ENCODE peak calls at places on chromosome 4, in four cellular contexts. X is K562, W is H1, R is GM12891. U is an unnamed sample.

GRCh38 chr4:64271601-64272081 is 137.6 kb downstream of the TECRL start:
- DNase-seq in X (no peak), W (no peak), R (no peak), U (no peak)

GRCh38 chr4:55947912-55948725 is 626 bp upstream of the CEP135 start:
- DNase-seq in X (peak; percentile 14), W (no peak), R (no peak), U (no peak)

GRCh38 chr4:785332-786073 is 40.4 kb downstream of the CPLX1 start:
- DNase-seq in X (no peak), W (peak; percentile 58), R (no peak), U (no peak)

GRCh38 chr4:119955256-119955655 is 111.4 kb downstream of the MAD2L1 start:
- DNase-seq in X (no peak), W (no peak), R (no peak), U (no peak)

GRCh38 chr4:102610476-102610875 is 109.3 kb downstream of the NFKB1 start:
- DNase-seq in X (no peak), W (no peak), R (no peak), U (no peak)

GRCh38 chr4:1330761-1331590 is 16.0 kb upstream of the UVSSA start:
- DNase-seq in X (no peak), W (no peak), R (no peak), U (no peak)

GRCh38 chr4:16530688-16531635 is 304.7 kb upstream of the TAPT1 start:
- DNase-seq in X (no peak), W (no peak), R (no peak), U (no peak)

GRCh38 chr4:120156115-120156718 is 89.6 kb upstream of the MAD2L1 start:
- DNase-seq in X (peak; percentile 26), W (peak; percentile 5), R (no peak), U (no peak)

GRCh38 chr4:155694100-155694785 is 27.6 kb downstream of the GUCY1A1 start:
- DNase-seq in X (no peak), W (no peak), R (no peak), U (no peak)

GRCh38 chr4:149584703-149585102 is 230.9 kb downstream of the IQCM start:
- DNase-seq in X (no peak), W (no peak), R (no peak), U (no peak)

GRCh38 chr4:53705151-53705764 is 114.0 kb upstream of the LNX1 start:
- DNase-seq in X (no peak), W (no peak), R (no peak), U (no peak)

GRCh38 chr4:143282170-143282760 is 54.4 kb upstream of the GAB1 start:
- DNase-seq in X (no peak), W (no peak), R (no peak), U (no peak)

GRCh38 chr4:39406763-39407583 is at the start of gene KLB:
- DNase-seq in X (no peak), W (no peak), R (no peak), U (no peak)

GRCh38 chr4:185309770-185310169 is 86.0 kb downstream of the LRP2BP start:
- DNase-seq in X (no peak), W (no peak), R (peak; percentile 20), U (no peak)

GRCh38 chr4:60562353-60562752 is 637.8 kb upstream of the ADGRL3 start:
- DNase-seq in X (no peak), W (no peak), R (no peak), U (no peak)

GRCh38 chr4:28890949-28891348 is 1829.2 kb upstream of the PCDH7 start:
- DNase-seq in X (no peak), W (no peak), R (no peak), U (no peak)

GRCh38 chr4:13860126-13860525 is 232.6 kb upstream of the BOD1L1 start:
- DNase-seq in X (no peak), W (no peak), R (no peak), U (no peak)

GRCh38 chr4:149796381-149796780 is 19.3 kb downstream of the IQCM start:
- DNase-seq in X (no peak), W (no peak), R (no peak), U (no peak)

GRCh38 chr4:139622856-139623255 is 42.8 kb upstream of the MGST2 start:
- DNase-seq in X (no peak), W (no peak), R (no peak), U (no peak)

GRCh38 chr4:122777846-122778501 is 45.5 kb downstream of the BBS12 start:
- DNase-seq in X (no peak), W (no peak), R (no peak), U (no peak)

GRCh38 chr4:117479673-117480072 is 394.3 kb upstream of the TRAM1L1 start:
- DNase-seq in X (no peak), W (no peak), R (no peak), U (no peak)

GRCh38 chr4:100268807-100269206 is 78.5 kb upstream of the DDIT4L start:
- DNase-seq in X (no peak), W (no peak), R (no peak), U (no peak)

GRCh38 chr4:47315346-47315745 is 148.2 kb downstream of the COMMD8 start:
- DNase-seq in X (no peak), W (no peak), R (no peak), U (no peak)

GRCh38 chr4:12852338-12853307 is 631.5 kb downstream of the RAB28 start:
- DNase-seq in X (no peak), W (peak; percentile 15), R (no peak), U (no peak)

GRCh38 chr4:87112063-87112462 is 108.4 kb downstream of the KLHL8 start:
- DNase-seq in X (no peak), W (no peak), R (no peak), U (no peak)

DNA sequence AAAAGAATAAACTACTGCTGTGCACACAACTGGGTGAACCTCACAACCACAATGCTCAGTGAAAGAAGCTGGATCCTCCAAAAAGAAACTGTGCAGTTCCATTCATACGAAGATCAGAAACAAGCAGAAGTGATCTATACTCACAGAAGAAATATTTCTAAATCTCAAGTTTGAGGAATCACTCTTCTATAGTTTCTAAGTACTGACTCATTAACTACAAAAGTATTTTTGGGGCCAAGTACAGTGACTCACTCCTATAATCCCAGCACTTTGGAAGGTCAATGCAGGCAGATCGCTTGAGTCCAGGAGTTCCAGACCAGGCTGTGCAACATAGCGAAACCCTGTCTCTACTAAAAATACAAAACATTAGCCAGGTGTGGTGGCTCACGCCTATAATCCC is 51.3 kb upstream of the RELL1 start:
- DNase-seq in X (no peak), W (no peak), R (no peak), U (no peak)
- TF ChIP-seq TAF1 in X (no peak), W (no peak), R (no peak), U (no peak)

GRCh38 chr4:177313263-177313662 is 3.6 kb downstream of the NEIL3 start:
- DNase-seq in X (no peak), W (no peak), R (no peak), U (no peak)

GRCh38 chr4:177308842-177309524 is 691 bp upstream of the NEIL3 start:
- DNase-seq in X (no peak), W (no peak), R (no peak), U (no peak)

GRCh38 chr4:177308125-177308524 is 1.5 kb upstream of the NEIL3 start:
- DNase-seq in X (no peak), W (no peak), R (no peak), U (no peak)

GRCh38 chr4:177309525-177310371 is at the start of gene NEIL3:
- DNase-seq in X (peak; percentile 96), W (peak; percentile 61), R (peak; percentile 71), U (peak; percentile 70)
- TF ChIP-seq POLR2A in X (peak; percentile 93), W (peak; percentile 19), R (peak; percentile 69), U (peak; percentile 74)

GRCh38 chr4:182453830-182454229 is 210.6 kb downstream of the TENM3 start:
- DNase-seq in X (no peak), W (no peak), R (no peak), U (no peak)

GRCh38 chr4:182449186-182449880 is 206.1 kb downstream of the TENM3 start:
- DNase-seq in X (no peak), W (peak; percentile 44), R (no peak), U (no peak)

GRCh38 chr4:182449960-182450359 is 206.8 kb downstream of the TENM3 start:
- DNase-seq in X (no peak), W (no peak), R (no peak), U (no peak)

GRCh38 chr4:182447938-182448280 is 204.7 kb downstream of the TENM3 start:
- DNase-seq in X (no peak), W (no peak), R (no peak), U (no peak)

GRCh38 chr4:182448281-182449151 is 205.3 kb downstream of the TENM3 start:
- DNase-seq in X (peak; percentile 50), W (peak; percentile 77), R (peak; percentile 55), U (peak; percentile 31)
- TF ChIP-seq POLR2AphosphoS5 in X (no peak), W (peak; percentile 91), R (no peak), U (no peak)

DNA sequence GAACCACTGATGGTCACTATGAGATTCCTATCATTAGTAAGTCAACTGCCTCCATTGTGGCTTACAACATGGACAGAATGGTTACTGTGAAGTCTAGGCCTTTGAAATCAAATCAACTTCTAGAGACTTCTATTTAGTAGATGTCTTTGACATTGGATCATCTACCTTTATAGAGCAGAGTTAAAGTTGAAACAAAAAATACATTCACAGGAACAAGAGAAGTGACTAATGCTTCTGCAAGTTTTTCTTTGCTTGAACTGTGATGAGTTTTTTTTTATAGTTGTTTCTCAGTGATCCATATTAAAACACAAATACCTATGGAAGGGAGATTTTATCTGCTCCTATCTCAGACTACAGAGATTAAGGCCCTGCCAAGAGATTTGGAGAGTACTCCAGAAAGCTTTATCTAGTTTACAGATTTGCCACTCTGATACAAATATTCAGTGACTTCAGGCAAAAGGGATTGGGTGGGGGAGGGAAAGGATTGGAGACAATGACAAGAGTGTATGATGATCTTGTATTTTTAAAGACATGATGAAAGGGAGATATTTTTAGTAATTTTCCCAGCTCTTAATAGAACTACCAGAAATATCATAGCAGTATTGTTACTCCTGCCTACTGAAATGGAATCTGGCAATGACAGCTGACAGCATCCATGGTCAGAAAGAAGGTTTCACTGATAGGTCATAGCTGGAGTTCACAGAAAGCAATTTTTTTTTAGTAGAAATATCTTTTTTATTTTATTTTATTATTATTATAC is 16.0 kb upstream of the EPGN start:
- DNase-seq in X (no peak), W (no peak), R (no peak), U (no peak)
- TF ChIP-seq TAF1 in X (no peak), W (no peak), R (no peak), U (no peak)

DNA sequence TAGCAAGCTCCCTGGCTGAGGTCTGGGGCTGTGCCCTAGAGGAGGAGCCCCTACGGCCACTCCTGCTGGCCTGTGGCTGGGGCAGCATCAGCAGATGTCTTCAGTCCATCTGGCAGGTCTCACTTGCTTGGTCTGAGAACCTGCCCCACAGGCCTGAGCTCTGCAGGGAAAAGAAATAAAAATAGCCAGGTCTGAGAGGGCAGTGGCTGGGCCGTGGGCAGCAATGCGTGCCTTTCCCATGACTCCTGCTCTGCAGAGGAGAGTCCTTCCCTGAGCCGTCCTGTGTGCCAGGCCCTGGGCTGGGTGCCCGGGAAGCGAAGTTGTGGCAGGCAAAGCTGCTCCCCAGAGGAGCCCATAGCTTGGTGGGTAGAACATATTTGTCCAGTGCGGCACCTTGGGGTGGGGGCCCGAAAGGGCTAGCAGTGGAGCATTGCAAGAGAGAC is 11.3 kb upstream of the KIAA0232 start:
- DNase-seq in X (no peak), W (no peak), R (no peak), U (no peak)
- TF ChIP-seq POLR2A in X (no peak), W (no peak), R (no peak), U (no peak)

GRCh38 chr4:5051210-5051691 is at the start of gene STK32B:
- DNase-seq in X (peak; percentile 59), W (peak; percentile 57), R (peak; percentile 39), U (peak; percentile 22)
- TF ChIP-seq POLR2AphosphoS5 in X (no peak), W (no peak), R (no peak), U (no peak)